ENCODE peak calls at places on chromosome 12, in six cellular contexts. P is NCI-H146, W is retinal pigment epithelial cell, Z is AG09319, H is esophagus squamous epithelium, U is ELR. X is an unnamed sample.

GRCh38 chr12:102549691-102550090 is 69.3 kb upstream of the IGF1 start:
- DNase-seq in U (no peak), H (no peak), W (no peak), P (no peak), Z (no peak), X (no peak)

GRCh38 chr12:57027011-57027804 is 10.9 kb upstream of the TAC3 start:
- DNase-seq in U (no peak), P (no peak), W (no peak), H (no peak), Z (no peak), X (no peak)

GRCh38 chr12:111246477-111247011 is 122.4 kb downstream of the PHETA1 start:
- DNase-seq in U (no peak), W (no peak), P (no peak), Z (no peak), H (no peak), X (no peak)

GRCh38 chr12:124786065-124786964 is 77.3 kb downstream of the SCARB1 start:
- DNase-seq in Z (peak), H (no peak), W (no peak), U (peak), P (peak), X (no peak)

GRCh38 chr12:12630850-12631249 is 19.2 kb downstream of the CREBL2 start:
- DNase-seq in P (no peak), W (no peak), Z (no peak), H (no peak), U (no peak), X (no peak)

GRCh38 chr12:54988402-54989054 is 4.0 kb upstream of the TESPA1 start:
- DNase-seq in H (no peak), Z (no peak), W (no peak), P (no peak), U (no peak), X (no peak)

GRCh38 chr12:123404581-123404980 is 20.6 kb downstream of the KMT5A start:
- DNase-seq in H (no peak), Z (no peak), U (no peak), W (no peak), P (no peak), X (no peak)

GRCh38 chr12:103880299-103881142 is 39.5 kb upstream of the NT5DC3 start:
- DNase-seq in W (no peak), U (no peak), P (peak), H (no peak), Z (no peak), X (no peak)

GRCh38 chr12:64610660-64611429 is 550 bp downstream of the RASSF3 start:
- DNase-seq in H (no peak), P (peak), W (no peak), Z (no peak), U (peak), X (peak)

GRCh38 chr12:28645436-28645835 is 455.2 kb downstream of the CCDC91 start:
- DNase-seq in Z (no peak), U (no peak), H (no peak), P (no peak), W (no peak), X (no peak)

GRCh38 chr12:116717466-116718457 is 20.1 kb downstream of the SPRING1 start:
- DNase-seq in U (no peak), W (no peak), H (no peak), Z (peak), P (no peak), X (no peak)

GRCh38 chr12:47900101-47900479 is 4.7 kb downstream of the VDR start:
- DNase-seq in P (no peak), W (no peak), U (no peak), Z (no peak), H (no peak), X (no peak)

GRCh38 chr12:82655751-82656150 is 31.0 kb upstream of the TMTC2 start:
- DNase-seq in P (peak), U (no peak), W (no peak), Z (no peak), H (no peak), X (no peak)

GRCh38 chr12:88036368-88036965 is 7.3 kb upstream of the C12orf50 start:
- DNase-seq in Z (peak), U (peak), P (no peak), W (no peak), H (no peak), X (no peak)

GRCh38 chr12:104733717-104734175 is 224.3 kb downstream of the SLC41A2 start:
- DNase-seq in U (peak), W (no peak), P (no peak), Z (no peak), H (no peak), X (no peak)

GRCh38 chr12:12881495-12881894 is 9.9 kb upstream of the GPRC5A start:
- DNase-seq in P (no peak), H (no peak), U (peak), W (no peak), Z (no peak), X (no peak)

GRCh38 chr12:76237086-76237701 is 111.0 kb downstream of the BBS10 start:
- DNase-seq in U (no peak), P (no peak), W (no peak), H (no peak), Z (no peak), X (no peak)

GRCh38 chr12:13444076-13444475 is 247.6 kb downstream of the EMP1 start:
- DNase-seq in P (no peak), H (no peak), U (no peak), Z (no peak), W (no peak), X (no peak)

GRCh38 chr12:108019862-108020261 is 109.2 kb upstream of the WSCD2 start:
- DNase-seq in W (no peak), Z (no peak), H (no peak), U (no peak), P (no peak), X (no peak)

GRCh38 chr12:3279832-3280231 is 202.7 kb downstream of the TSPAN9 start:
- DNase-seq in P (no peak), H (no peak), U (no peak), W (no peak), Z (no peak), X (no peak)

GRCh38 chr12:29516431-29516875 is 19.0 kb upstream of the OVCH1 start:
- DNase-seq in U (no peak), Z (peak), P (no peak), H (no peak), W (peak), X (no peak)

GRCh38 chr12:122082621-122083356 is 4.2 kb downstream of the MLXIP start:
- DNase-seq in H (no peak), W (no peak), P (no peak), Z (no peak), U (no peak), X (no peak)

GRCh38 chr12:81726634-81727033 is 32.5 kb downstream of the PPFIA2 start:
- DNase-seq in P (no peak), W (no peak), U (no peak), H (no peak), Z (no peak), X (no peak)

GRCh38 chr12:69108024-69108423 is 131.3 kb upstream of the CPSF6 start:
- DNase-seq in P (no peak), Z (no peak), W (no peak), H (no peak), U (no peak), X (no peak)

GRCh38 chr12:33988888-33989287 is 33.4 kb upstream of the ALG10 start:
- DNase-seq in U (peak), P (no peak), Z (no peak), W (no peak), H (no peak), X (no peak)

GRCh38 chr12:124631681-124632080 is 64.3 kb upstream of the NCOR2 start:
- DNase-seq in H (no peak), U (no peak), P (no peak), W (no peak), Z (no peak), X (no peak)

GRCh38 chr12:131167334-131167733 is 213.6 kb downstream of the ADGRD1 start:
- DNase-seq in U (no peak), H (no peak), P (no peak), Z (no peak), W (no peak), X (no peak)